ENCODE peak calls at places on chromosomes 12 and 14, in five cellular contexts. V is WERI-Rb-1, U is progenitor cell of endocrine pancreas, C is HFFc6, F is Panc1. Q is an unnamed sample.

GRCh38 chr12:120265483-120266179 is at the start of gene PXN:
- DNase-seq in V (peak; percentile 82), U (peak; percentile 92), C (peak; percentile 58), F (no peak), Q (peak; percentile 95)

GRCh38 chr12:94012508-94013044 is 135.8 kb upstream of the PLXNC1 start:
- DNase-seq in V (no peak), U (no peak), C (no peak), F (no peak), Q (no peak)

GRCh38 chr12:104494137-104494815 is 37.5 kb downstream of the CHST11 start:
- DNase-seq in V (no peak), U (no peak), C (no peak), F (no peak), Q (no peak)

GRCh38 chr12:52539024-52539820 is 13.7 kb downstream of the KRT71 start:
- DNase-seq in V (no peak), U (no peak), C (peak; percentile 80), F (no peak), Q (no peak)

GRCh38 chr12:117034691-117035090 is 64.5 kb downstream of the TESC start:
- DNase-seq in V (no peak), U (no peak), C (no peak), F (no peak), Q (no peak)

GRCh38 chr12:34126805-34127204 is 104.5 kb downstream of the ALG10 start:
- DNase-seq in V (no peak), U (no peak), C (no peak), F (no peak), Q (no peak)

GRCh38 chr14:103130965-103131364 is 7.7 kb downstream of the TNFAIP2 start:
- DNase-seq in V (no peak), U (no peak), C (no peak), F (no peak), Q (no peak)

GRCh38 chr14:63852271-63852816 is 460 bp upstream of the SYNE2 start:
- DNase-seq in V (no peak), U (no peak), C (no peak), F (no peak), Q (no peak)

GRCh38 chr14:85402546-85403162 is 127.3 kb upstream of the FLRT2 start:
- DNase-seq in V (no peak), U (no peak), C (no peak), F (no peak), Q (no peak)

GRCh38 chr14:42149609-42150261 is 543.1 kb downstream of the LRFN5 start:
- DNase-seq in V (no peak), U (no peak), C (no peak), F (no peak), Q (no peak)

GRCh38 chr12:5012337-5012736 is 31.3 kb upstream of the KCNA5 start:
- DNase-seq in V (no peak), U (no peak), C (no peak), F (no peak), Q (no peak)

GRCh38 chr12:93245543-93245942 is 132.2 kb upstream of the NUDT4 start:
- DNase-seq in V (no peak), U (no peak), C (no peak), F (no peak), Q (no peak)

GRCh38 chr12:14613718-14614117 is 46.0 kb upstream of the PLBD1 start:
- DNase-seq in V (no peak), U (no peak), C (no peak), F (no peak), Q (no peak)

GRCh38 chr14:22339277-22339676 is 249.7 kb downstream of the DAD1 start:
- DNase-seq in V (no peak), U (no peak), C (no peak), F (no peak), Q (no peak)

GRCh38 chr12:30692470-30692869 is 3.2 kb downstream of the IPO8 start:
- DNase-seq in V (no peak), U (no peak), C (no peak), F (no peak), Q (no peak)

GRCh38 chr14:99327050-99327449 is 55.1 kb upstream of the BCL11B start:
- DNase-seq in V (no peak), U (no peak), C (no peak), F (no peak), Q (peak; percentile 15)
- TF ChIP-seq CTCF in V (peak; percentile 45), U (no peak), C (peak; percentile 38), F (no peak), Q (no peak)

GRCh38 chr12:54328595-54329337 is 3.8 kb downstream of the COPZ1 start:
- DNase-seq in V (no peak), U (no peak), C (no peak), F (no peak), Q (no peak)

GRCh38 chr12:54329756-54330155 is 4.8 kb downstream of the COPZ1 start:
- DNase-seq in V (peak; percentile 28), U (no peak), C (no peak), F (no peak), Q (no peak)

GRCh38 chr12:54321363-54321762 is 3.6 kb upstream of the COPZ1 start:
- DNase-seq in V (no peak), U (no peak), C (no peak), F (no peak), Q (no peak)

GRCh38 chr12:54330442-54330841 is 5.5 kb downstream of the COPZ1 start:
- DNase-seq in V (no peak), U (no peak), C (no peak), F (no peak), Q (no peak)

DNA sequence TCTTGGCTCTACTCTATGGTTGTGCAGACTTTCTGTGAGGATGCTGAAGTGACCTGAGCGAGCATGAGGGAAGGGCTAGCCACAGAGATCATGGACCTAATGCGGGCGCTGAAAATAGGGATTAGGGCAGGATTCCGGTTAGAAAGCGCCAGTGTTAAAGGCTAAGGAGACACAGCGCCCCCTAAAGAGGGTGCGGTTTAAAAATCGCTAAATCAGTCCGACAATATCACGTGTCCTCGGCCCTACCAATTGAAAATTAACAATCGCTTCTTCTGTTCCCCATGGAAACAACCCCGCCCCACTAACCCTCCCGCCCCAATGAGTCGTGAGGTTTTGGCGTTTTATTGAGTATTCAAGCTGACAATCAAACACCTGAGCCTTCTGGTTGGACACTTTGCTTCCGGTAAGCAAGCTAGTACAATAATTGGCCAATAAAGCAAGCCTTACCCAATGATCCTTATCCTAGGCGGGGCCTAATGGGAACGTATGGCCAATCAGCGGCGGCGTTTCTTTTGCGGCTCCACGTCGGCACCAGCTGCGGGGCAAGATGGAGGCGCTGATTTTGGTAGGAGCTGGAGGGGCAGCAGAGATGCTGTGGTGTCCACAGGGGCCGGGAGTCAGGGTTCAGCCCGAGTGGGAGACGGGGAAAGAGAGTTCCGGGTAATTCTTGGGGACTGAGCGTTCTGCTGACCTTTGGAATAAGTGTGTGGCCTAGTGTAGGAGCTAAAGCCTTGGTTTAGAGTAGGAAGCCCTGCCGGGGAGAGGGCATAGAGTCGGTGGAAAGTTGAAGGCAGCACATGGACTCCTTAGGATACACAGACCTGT is at the start of gene COPZ1:
- DNase-seq in V (peak; percentile 97), U (peak; percentile 85), C (peak; percentile 100), F (peak; percentile 99), Q (peak; percentile 92)
- TF ChIP-seq CTCF in V (peak; percentile 84), U (peak; percentile 75), C (peak; percentile 89), F (peak; percentile 94), Q (peak; percentile 79)

DNA sequence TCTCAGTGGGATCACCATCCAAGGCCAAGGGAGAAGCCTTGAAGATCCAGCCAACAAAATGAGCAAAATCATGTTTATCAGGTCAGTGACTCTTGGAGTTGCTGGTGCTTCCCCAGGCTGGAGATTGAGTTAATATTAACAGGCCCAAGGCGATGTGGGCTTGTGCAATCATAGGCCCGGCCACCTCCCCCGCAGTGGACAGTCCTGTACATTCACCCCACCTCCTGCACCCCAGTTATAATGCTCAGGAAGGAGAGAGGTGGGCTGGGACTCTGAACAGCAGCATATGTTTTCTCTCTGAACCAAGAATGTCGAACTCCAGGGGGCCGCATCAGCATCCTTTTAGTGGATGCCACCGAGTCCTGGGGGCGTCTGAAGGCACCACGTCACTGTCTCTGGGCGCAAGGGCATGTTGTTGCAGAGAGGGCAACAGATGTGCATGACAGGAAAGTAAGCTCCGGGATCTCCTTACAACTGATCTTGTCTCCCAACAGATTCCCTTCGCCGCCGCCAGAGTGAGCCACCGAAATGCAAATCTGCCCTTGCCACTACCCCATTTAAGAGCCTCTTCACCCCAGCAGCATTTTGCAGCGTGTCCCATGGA is 32.2 kb upstream of the SERPINA6 start:
- DNase-seq in V (peak; percentile 45), U (no peak), C (no peak), F (no peak), Q (no peak)
- TF ChIP-seq CTCF in V (peak; percentile 58), U (peak; percentile 43), C (peak; percentile 9), F (peak; percentile 45), Q (peak; percentile 64)

GRCh38 chr12:89936631-89937030 is 228.0 kb upstream of the ATP2B1 start:
- DNase-seq in V (no peak), U (no peak), C (no peak), F (no peak), Q (no peak)
- TF ChIP-seq CTCF in V (no peak), U (no peak), C (no peak), F (no peak), Q (no peak)

GRCh38 chr14:67151082-67151666 is 38.1 kb upstream of the GARIN2 start:
- DNase-seq in V (no peak), U (no peak), C (no peak), F (no peak), Q (no peak)
- TF ChIP-seq CTCF in V (no peak), U (peak; percentile 25), C (peak; percentile 75), F (peak; percentile 13), Q (peak; percentile 68)

GRCh38 chr12:69129014-69129413 is 110.4 kb upstream of the CPSF6 start:
- DNase-seq in V (no peak), U (no peak), C (no peak), F (no peak), Q (no peak)

GRCh38 chr12:69131073-69131472 is 108.3 kb upstream of the CPSF6 start:
- DNase-seq in V (no peak), U (no peak), C (no peak), F (no peak), Q (no peak)

GRCh38 chr12:69129564-69129963 is 109.8 kb upstream of the CPSF6 start:
- DNase-seq in V (no peak), U (no peak), C (no peak), F (no peak), Q (no peak)

GRCh38 chr12:69123909-69124638 is 115.3 kb upstream of the CPSF6 start:
- DNase-seq in V (no peak), U (no peak), C (no peak), F (no peak), Q (no peak)

DNA sequence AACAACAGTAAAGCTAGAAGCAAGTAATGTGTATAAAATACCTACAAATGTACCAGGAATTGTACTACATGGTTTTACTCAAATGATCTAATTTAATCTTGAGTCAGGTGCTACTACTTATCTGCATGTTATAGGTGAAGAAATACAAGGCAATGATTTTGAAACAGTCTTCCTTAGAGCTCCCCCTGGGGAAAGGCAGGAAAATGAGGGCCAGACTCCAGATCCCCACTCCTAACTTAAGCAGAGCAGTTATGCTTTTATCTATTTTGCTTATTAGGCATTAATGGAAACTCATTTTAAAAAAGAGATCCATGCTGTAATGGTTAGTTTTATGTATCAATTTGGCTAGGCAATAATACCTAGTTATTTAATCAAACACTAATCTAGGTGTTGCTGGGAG is 109.3 kb upstream of the CPSF6 start:
- DNase-seq in V (no peak), U (no peak), C (no peak), F (no peak), Q (no peak)
- TF ChIP-seq CTCF in V (no peak), U (no peak), C (no peak), F (peak; percentile 21), Q (no peak)

GRCh38 chr12:106773286-106773685 is 1.2 kb upstream of the RIC8B start:
- DNase-seq in V (no peak), U (no peak), C (no peak), F (no peak), Q (no peak)
- TF ChIP-seq CTCF in V (no peak), U (no peak), C (no peak), F (no peak), Q (peak; percentile 35)

GRCh38 chr12:115898670-115899069 is 378.8 kb downstream of the MED13L start:
- DNase-seq in V (no peak), U (no peak), C (peak; percentile 7), F (no peak), Q (no peak)
- TF ChIP-seq CTCF in V (peak; percentile 36), U (no peak), C (peak; percentile 38), F (peak; percentile 40), Q (no peak)

Q was measured in type B pancreatic cell.